ENCODE peak calls at places on chromosomes 1 and 21, in five cellular contexts. A, B, G, M and Y are unnamed samples.
A peak's percentile ranks its signal among the peaks of the same experiment; 100 is the strongest.

GRCh38 chr21:44528634-44528995 is 11.4 kb downstream of the KRTAP10-1 start:
- DNase-seq in A (no peak), B (no peak), G (peak; percentile 7), M (no peak), Y (no peak)

GRCh38 chr21:42404534-42404933 is 832 bp downstream of the UBASH3A start:
- DNase-seq in A (no peak), B (no peak), G (no peak), M (no peak), Y (no peak)

GRCh38 chr1:30933874-30934252 is 25.3 kb upstream of the SDC3 start:
- DNase-seq in A (no peak), B (no peak), G (no peak), M (no peak), Y (no peak)

GRCh38 chr1:221150996-221151395 is 271.8 kb downstream of the HLX start:
- DNase-seq in A (no peak), B (no peak), G (no peak), M (no peak), Y (no peak)

GRCh38 chr1:193115629-193116227 is 6.1 kb upstream of the CDC73 start:
- DNase-seq in A (no peak), B (no peak), G (no peak), M (no peak), Y (no peak)

GRCh38 chr1:20080441-20081330 is 10.7 kb downstream of the PLA2G5 start:
- DNase-seq in A (no peak), B (no peak), G (no peak), M (no peak), Y (no peak)

GRCh38 chr1:246152986-246153431 is 354.1 kb downstream of the SMYD3 start:
- DNase-seq in A (no peak), B (no peak), G (no peak), M (peak; percentile 91), Y (no peak)

GRCh38 chr1:84300991-84301758 is at the start of gene SAMD13:
- DNase-seq in A (no peak), B (peak; percentile 88), G (no peak), M (peak; percentile 58), Y (no peak)

GRCh38 chr1:196734006-196734405 is 40.6 kb upstream of the CFHR3 start:
- DNase-seq in A (no peak), B (no peak), G (no peak), M (no peak), Y (no peak)

GRCh38 chr1:45508295-45509151 is 8.4 kb downstream of the MMACHC start:
- DNase-seq in A (no peak), B (peak; percentile 43), G (no peak), M (no peak), Y (no peak)

GRCh38 chr21:36917487-36918158 is 48.8 kb downstream of the HLCS start:
- DNase-seq in A (no peak), B (peak; percentile 30), G (peak; percentile 43), M (no peak), Y (peak; percentile 19)

GRCh38 chr21:35923971-35924370 is 136.4 kb downstream of the SETD4 start:
- DNase-seq in A (no peak), B (no peak), G (no peak), M (no peak), Y (no peak)

GRCh38 chr1:207941664-207942063 is 30.7 kb upstream of the CD34 start:
- DNase-seq in A (no peak), B (peak; percentile 87), G (no peak), M (no peak), Y (no peak)

GRCh38 chr21:43209575-43210453 is 41.0 kb downstream of the CRYAA start:
- DNase-seq in A (peak; percentile 6), B (no peak), G (peak; percentile 8), M (no peak), Y (no peak)

GRCh38 chr1:36464605-36465393 is 615 bp upstream of the MRPS15 start:
- DNase-seq in A (no peak), B (no peak), G (peak; percentile 29), M (no peak), Y (no peak)

GRCh38 chr1:68046885-68047658 is 3.4 kb downstream of the DIRAS3 start:
- DNase-seq in A (no peak), B (no peak), G (no peak), M (no peak), Y (no peak)

GRCh38 chr1:29631361-29631760 is 395.0 kb downstream of the PTPRU start:
- DNase-seq in A (peak; percentile 3), B (no peak), G (no peak), M (no peak), Y (no peak)

GRCh38 chr21:27586326-27586725 is 619.4 kb upstream of the ADAMTS5 start:
- DNase-seq in A (no peak), B (no peak), G (no peak), M (no peak), Y (no peak)

GRCh38 chr21:38311091-38311490 is 54.3 kb downstream of the KCNJ15 start:
- DNase-seq in A (no peak), B (no peak), G (no peak), M (no peak), Y (no peak)

GRCh38 chr21:44049606-44050005 is 37.5 kb downstream of the TRAPPC10 start:
- DNase-seq in A (no peak), B (no peak), G (no peak), M (no peak), Y (no peak)

GRCh38 chr1:14240265-14240664 is 358.2 kb upstream of the KAZN start:
- DNase-seq in A (no peak), B (no peak), G (no peak), M (no peak), Y (no peak)

GRCh38 chr1:2087766-2088165 is 37.6 kb downstream of the PRKCZ start:
- DNase-seq in A (no peak), B (no peak), G (no peak), M (no peak), Y (no peak)

GRCh38 chr1:228767636-228768344 is 32.5 kb downstream of the RHOU start:
- DNase-seq in A (no peak), B (no peak), G (no peak), M (no peak), Y (no peak)

GRCh38 chr21:45020629-45021427 is 53.6 kb upstream of the ADARB1 start:
- DNase-seq in A (no peak), B (peak; percentile 20), G (no peak), M (no peak), Y (no peak)

GRCh38 chr1:54944610-54945392 is 35.6 kb upstream of the TMEM61 start:
- DNase-seq in A (peak; percentile 56), B (peak; percentile 76), G (peak; percentile 77), M (peak; percentile 56), Y (peak; percentile 73)

GRCh38 chr1:167533851-167534300 is 15.5 kb upstream of the CD247 start:
- DNase-seq in A (peak; percentile 70), B (peak; percentile 57), G (peak; percentile 86), M (no peak), Y (peak; percentile 81)

GRCh38 chr1:167542109-167543032 is 11.2 kb downstream of the CREG1 start:
- DNase-seq in A (no peak), B (no peak), G (no peak), M (no peak), Y (no peak)

GRCh38 chr1:167541610-167542009 is 12.0 kb downstream of the CREG1 start:
- DNase-seq in A (no peak), B (no peak), G (no peak), M (no peak), Y (no peak)

GRCh38 chr1:167541013-167541412 is 12.5 kb downstream of the CREG1 start:
- DNase-seq in A (no peak), B (no peak), G (no peak), M (no peak), Y (no peak)

DNA sequence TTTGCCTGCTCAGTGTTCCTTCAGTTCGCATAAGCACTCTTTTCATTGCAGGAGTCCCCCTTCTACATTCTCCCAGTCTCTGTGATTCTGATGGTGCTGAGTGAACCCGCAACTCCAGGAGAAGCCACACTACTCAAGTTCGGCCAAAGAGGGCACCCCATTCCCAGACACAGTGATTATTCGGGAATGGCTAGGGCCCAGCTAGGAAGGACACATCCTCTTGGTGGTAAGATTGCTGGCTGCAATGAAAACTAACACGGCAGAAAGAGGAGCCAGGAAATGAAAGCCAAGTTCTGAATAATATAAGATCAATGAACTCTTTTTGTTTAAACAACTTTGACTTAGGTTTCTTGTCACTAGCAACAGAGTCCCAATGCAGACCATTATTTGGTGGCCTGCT is 14.9 kb downstream of the CREG1 start:
- DNase-seq in A (no peak), B (no peak), G (peak; percentile 65), M (no peak), Y (peak; percentile 17)
- TF ChIP-seq CTCF in A (no peak), B (no peak), G (no peak), M (no peak), Y (no peak)

DNA sequence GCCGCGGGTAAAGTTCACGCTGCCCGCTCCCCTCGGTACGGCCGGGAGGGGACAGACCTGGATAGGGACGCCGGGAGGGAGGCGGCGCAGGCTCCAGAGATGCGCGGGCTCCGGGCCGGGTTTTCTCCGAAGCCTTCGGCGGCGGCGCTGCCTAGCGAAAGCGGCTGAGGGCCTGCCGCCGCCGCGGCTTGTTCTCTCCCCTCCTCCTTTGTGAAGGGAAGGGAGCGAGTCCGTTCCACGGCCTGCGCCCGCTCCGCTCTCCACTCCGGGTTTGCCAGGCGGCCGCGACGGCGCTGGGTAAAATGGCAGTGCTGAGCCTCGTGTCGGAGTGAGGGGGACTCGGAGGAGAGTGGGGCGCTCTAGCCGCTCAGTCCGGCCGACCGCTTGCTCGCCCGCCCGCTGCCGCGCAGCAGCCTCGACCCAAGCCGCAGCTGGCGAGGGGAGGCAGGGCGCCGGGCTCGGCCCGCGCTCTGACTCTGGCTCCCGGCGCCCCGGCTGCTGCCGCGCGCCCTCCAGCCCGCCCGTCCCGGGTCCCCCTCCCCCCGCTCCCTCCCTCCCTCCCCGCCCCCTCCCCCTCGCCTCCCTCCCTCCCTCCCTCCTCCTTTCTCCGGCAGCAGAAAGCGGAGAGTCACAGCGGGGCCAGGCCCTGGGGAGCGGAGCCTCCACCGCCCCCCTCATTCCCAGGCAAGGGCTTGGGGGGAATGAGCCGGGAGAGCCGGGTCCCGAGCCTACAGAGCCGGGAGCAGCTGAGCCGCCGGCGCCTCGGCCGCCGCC is at the start of gene ARID1A:
- DNase-seq in A (peak; percentile 95), B (peak; percentile 96), G (peak; percentile 95), M (peak; percentile 93), Y (peak; percentile 99)
- TF ChIP-seq CTCF in A (no peak), B (no peak), G (no peak), M (no peak), Y (no peak)

GRCh38 chr1:156238248-156238647 is 3.7 kb upstream of the BGLAP start:
- DNase-seq in A (no peak), B (no peak), G (no peak), M (no peak), Y (no peak)
- TF ChIP-seq CTCF in A (no peak), B (no peak), G (no peak), M (no peak), Y (no peak)

GRCh38 chr1:7576946-7577657 is 194.0 kb upstream of the VAMP3 start:
- DNase-seq in A (no peak), B (peak; percentile 30), G (peak; percentile 40), M (no peak), Y (no peak)
- TF ChIP-seq CTCF in A (peak; percentile 40), B (no peak), G (no peak), M (no peak), Y (no peak)

DNA sequence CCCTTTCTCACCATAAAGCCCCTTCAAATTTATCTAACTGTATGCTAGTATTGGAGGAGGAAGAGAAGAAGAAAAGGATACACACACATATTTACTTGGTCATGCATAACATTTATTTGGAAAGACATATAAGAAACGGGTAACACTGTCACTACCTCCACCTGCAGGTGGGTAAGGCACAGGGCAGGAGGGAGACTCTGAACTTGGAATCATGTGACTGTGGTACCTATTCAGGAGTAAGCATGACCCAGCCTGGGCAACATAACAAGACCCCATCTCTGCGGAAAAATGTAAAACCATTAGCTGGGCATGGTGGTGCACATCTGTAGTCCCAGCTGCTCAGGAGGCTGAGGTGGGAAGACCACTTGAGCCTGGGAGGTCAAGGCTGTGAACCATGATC is 1.4 kb upstream of the PADI6 start:
- DNase-seq in A (no peak), B (no peak), G (no peak), M (no peak), Y (no peak)
- TF ChIP-seq CTCF in A (peak; percentile 47), B (no peak), G (peak; percentile 23), M (peak; percentile 23), Y (peak; percentile 19)